ENCODE peak calls at places on chromosomes 7 and 10, in six cellular contexts. O is GM12892, Y is K562, N is H1, G is GM12878, Q is HepG2. F is an unnamed sample.

GRCh38 chr7:326845-327304 is 36.9 kb downstream of the FOXL3 start:
- DNase-seq in O (no peak), Y (no peak), N (no peak), G (no peak), Q (peak), F (no peak)

GRCh38 chr7:17495655-17496396 is 197.4 kb downstream of the AHR start:
- DNase-seq in O (no peak), Y (no peak), N (no peak), G (no peak), Q (no peak), F (no peak)

GRCh38 chr10:37754538-37755323 is 102.7 kb downstream of the ZNF248 start:
- DNase-seq in O (no peak), Y (peak), N (no peak), G (no peak), Q (peak), F (no peak)

GRCh38 chr7:69967152-69967591 is 368.9 kb downstream of the AUTS2 start:
- DNase-seq in O (no peak), Y (no peak), N (no peak), G (no peak), Q (no peak), F (no peak)

GRCh38 chr10:89699581-89700064 is 1.8 kb upstream of the KIF20B start:
- DNase-seq in O (no peak), Y (no peak), N (no peak), G (no peak), Q (peak), F (no peak)

GRCh38 chr7:149067869-149068268 is 22.6 kb downstream of the ZNF786 start:
- DNase-seq in O (no peak), Y (no peak), N (no peak), G (no peak), Q (no peak), F (no peak)

GRCh38 chr10:104345512-104345911 is 7.2 kb upstream of the ITPRIP start:
- DNase-seq in O (no peak), Y (no peak), N (no peak), G (no peak), Q (no peak), F (no peak)

GRCh38 chr10:116274141-116274861 is 1.3 kb upstream of the GFRA1 start:
- DNase-seq in O (no peak), Y (no peak), N (no peak), G (no peak), Q (no peak), F (no peak)

GRCh38 chr10:84329986-84330651 is 1.7 kb downstream of the CCSER2 start:
- DNase-seq in O (no peak), Y (no peak), N (no peak), G (peak), Q (no peak), F (no peak)

GRCh38 chr10:20355011-20355410 is 538.8 kb downstream of the PLXDC2 start:
- DNase-seq in O (no peak), Y (no peak), N (no peak), G (no peak), Q (no peak), F (no peak)

GRCh38 chr10:90998733-90999511 is 78.0 kb upstream of the ANKRD1 start:
- DNase-seq in O (no peak), Y (no peak), N (no peak), G (no peak), Q (no peak), F (no peak)

GRCh38 chr7:102254521-102254920 is 32.1 kb upstream of the SH2B2 start:
- DNase-seq in O (no peak), Y (no peak), N (no peak), G (no peak), Q (no peak), F (no peak)

GRCh38 chr7:12297709-12298108 is 86.6 kb downstream of the TMEM106B start:
- DNase-seq in O (no peak), Y (no peak), N (no peak), G (no peak), Q (no peak), F (no peak)

GRCh38 chr7:132402096-132402495 is 174.2 kb downstream of the PLXNA4 start:
- DNase-seq in O (no peak), Y (no peak), N (no peak), G (no peak), Q (no peak), F (no peak)

GRCh38 chr10:132974249-132974796 is 32.0 kb upstream of the CFAP46 start:
- DNase-seq in O (no peak), Y (no peak), N (no peak), G (no peak), Q (no peak), F (no peak)

GRCh38 chr7:25927626-25927978 is 224.4 kb upstream of the NFE2L3 start:
- DNase-seq in O (no peak), Y (no peak), N (no peak), G (no peak), Q (no peak), F (no peak)

GRCh38 chr10:107771066-107771465 is 606.6 kb upstream of the SORCS1 start:
- DNase-seq in O (no peak), Y (no peak), N (no peak), G (no peak), Q (no peak), F (no peak)

GRCh38 chr7:85695041-85695990 is 508.5 kb upstream of the SEMA3D start:
- DNase-seq in O (no peak), Y (no peak), N (no peak), G (no peak), Q (no peak), F (no peak)

GRCh38 chr10:122286872-122287271 is 15.8 kb downstream of the BTBD16 start:
- DNase-seq in O (no peak), Y (no peak), N (no peak), G (no peak), Q (no peak), F (no peak)

GRCh38 chr7:32204361-32205018 is 134.3 kb upstream of the PDE1C start:
- DNase-seq in O (no peak), Y (no peak), N (peak), G (peak), Q (peak), F (no peak)

GRCh38 chr7:121860953-121861352 is 12.0 kb upstream of the PTPRZ1 start:
- DNase-seq in O (no peak), Y (no peak), N (no peak), G (no peak), Q (no peak), F (no peak)

DNA sequence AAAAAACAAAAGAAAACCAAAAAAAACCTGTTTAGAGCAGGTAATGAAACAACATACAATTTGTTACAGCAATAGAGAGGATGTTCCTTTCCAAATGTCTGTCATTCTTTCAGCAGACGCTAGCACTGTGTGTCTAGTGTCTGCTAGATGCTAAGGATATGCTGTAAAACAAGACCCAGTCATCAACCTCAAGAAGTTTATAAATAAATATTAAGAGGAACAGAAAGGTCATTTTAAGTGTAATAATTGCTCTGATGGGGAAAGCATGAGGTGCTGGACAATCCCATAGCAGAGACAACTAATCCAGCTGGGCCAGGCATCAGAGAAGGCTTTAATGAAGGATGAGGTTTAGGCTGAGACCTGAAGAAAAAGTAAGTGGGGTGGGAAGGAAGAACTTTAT is 23.3 kb upstream of the ASCC1 start:
- DNase-seq in O (no peak), Y (no peak), N (no peak), G (no peak), Q (no peak), F (no peak)
- TF ChIP-seq POLR2A in O (no peak), Y (no peak), N (no peak), G (no peak), Q (no peak), F (no peak)

DNA sequence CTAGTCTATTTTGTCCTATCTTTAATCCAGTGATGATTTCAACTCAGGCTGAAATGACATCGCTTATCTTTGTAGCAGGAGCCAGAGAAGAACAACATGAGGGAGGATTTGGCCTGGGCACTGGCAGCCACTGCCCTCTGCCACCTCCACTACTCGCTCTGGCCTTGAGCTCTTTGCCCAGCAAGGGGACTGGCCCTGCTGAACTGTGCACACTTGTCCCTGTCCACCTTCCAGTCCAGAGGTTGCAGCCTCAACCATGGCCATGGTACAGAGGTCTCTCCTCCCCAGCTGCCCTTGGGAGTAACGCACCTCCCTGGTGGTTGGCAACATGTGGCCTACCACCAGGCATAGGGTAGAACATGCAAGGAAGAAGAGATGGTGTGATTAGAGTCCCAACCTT is 8.4 kb downstream of the HABP2 start:
- DNase-seq in O (no peak), Y (no peak), N (no peak), G (no peak), Q (no peak), F (no peak)
- TF ChIP-seq TAF1 in O (no peak), Y (no peak), N (no peak), G (no peak), Q (no peak), F (no peak)

DNA sequence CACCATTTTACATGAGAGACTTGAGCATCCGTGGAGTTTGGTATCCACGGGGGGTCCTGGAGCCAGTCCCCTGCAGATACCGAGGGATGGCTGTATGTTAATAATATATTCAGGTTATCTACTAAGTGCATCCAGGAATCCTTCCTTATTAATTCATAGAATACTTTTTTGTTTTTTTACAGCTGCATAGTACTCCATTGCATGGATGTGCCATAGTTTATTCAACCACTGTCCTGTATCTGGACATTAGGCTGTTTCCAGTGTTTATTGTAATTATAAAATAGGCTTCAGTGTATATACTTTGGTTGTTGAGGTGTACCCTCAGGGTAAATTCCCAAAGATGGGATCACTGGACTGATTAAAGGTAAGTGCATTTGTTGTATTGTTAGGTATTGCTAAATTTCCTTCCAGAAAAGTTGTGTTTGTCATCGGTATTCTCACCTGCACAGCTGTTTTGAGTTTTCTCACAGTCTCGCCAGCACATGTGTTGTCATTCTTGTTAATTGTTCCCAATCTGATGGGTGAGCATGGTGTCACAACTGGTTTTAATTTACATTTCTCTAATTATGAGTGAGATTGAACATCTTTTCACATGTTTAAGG is 55.1 kb downstream of the INPP5F start:
- DNase-seq in O (no peak), Y (no peak), N (no peak), G (no peak), Q (no peak), F (no peak)
- TF ChIP-seq POLR2A in O (no peak), Y (no peak), N (no peak), G (no peak), Q (no peak), F (no peak)

GRCh38 chr10:72039377-72039776 is 49.0 kb downstream of the SPOCK2 start:
- DNase-seq in O (no peak), Y (no peak), N (no peak), G (no peak), Q (no peak), F (no peak)
- TF ChIP-seq TAF1 in O (no peak), Y (no peak), N (no peak), G (no peak), Q (no peak), F (no peak)

DNA sequence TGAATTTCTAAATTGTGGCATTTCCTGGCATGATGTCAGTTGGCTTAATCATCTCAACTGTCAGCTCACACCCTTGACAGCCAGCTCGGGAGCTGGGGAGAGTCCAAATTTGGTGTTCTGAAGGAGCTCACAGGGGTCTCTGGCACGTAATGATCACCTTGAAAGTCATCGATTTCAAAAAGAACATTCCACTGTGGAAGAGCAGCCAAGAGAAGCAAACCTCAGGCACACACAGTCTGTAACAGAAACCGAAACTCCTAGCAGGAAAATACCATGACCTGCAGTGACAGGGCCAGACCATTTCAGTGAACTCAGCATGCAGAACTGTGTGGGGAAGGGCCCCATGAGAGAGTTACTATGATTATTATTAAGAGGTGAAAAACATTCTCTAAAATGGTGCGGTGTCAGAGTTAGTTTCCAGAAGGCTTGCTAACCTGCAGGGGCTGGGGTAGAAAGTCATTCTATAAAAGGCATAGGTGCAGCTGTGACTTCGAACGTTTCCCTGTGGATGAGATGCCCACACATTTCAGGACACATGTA is 26.4 kb upstream of the KLF6 start:
- DNase-seq in O (peak), Y (no peak), N (no peak), G (peak), Q (no peak), F (no peak)
- TF ChIP-seq POLR2A in O (no peak), Y (no peak), N (no peak), G (peak), Q (no peak), F (peak)

F was measured in GM12891.